ENCODE peak calls at places on chromosomes 1 and 21, in seven cellular contexts. Q is endothelial cell of umbilical vein, O is GM23338, K is HCT116, P is esophagus muscularis mucosa, G is sigmoid colon, E is K562. I is an unnamed sample.

GRCh38 chr1:176515310-176515709 is 52.3 kb downstream of the PAPPA2 start:
- DNase-seq in Q (no peak), O (no peak), K (no peak), P (no peak), G (no peak), E (no peak), I (no peak)

GRCh38 chr1:197696372-197696771 is 78.9 kb downstream of the DENND1B start:
- DNase-seq in Q (peak; percentile 26), O (no peak), K (no peak), P (no peak), G (no peak), E (no peak), I (no peak)

GRCh38 chr1:90434460-90434859 is 282.6 kb downstream of the BARHL2 start:
- DNase-seq in Q (peak; percentile 2), O (peak; percentile 49), K (peak; percentile 13), P (no peak), G (no peak), E (peak; percentile 10), I (no peak)

GRCh38 chr1:28064064-28064463 is 24.3 kb downstream of the EYA3 start:
- DNase-seq in Q (peak; percentile 72), O (no peak), K (no peak), P (no peak), G (no peak), E (no peak), I (no peak)

GRCh38 chr1:9723926-9724325 is 72.4 kb downstream of the PIK3CD start:
- DNase-seq in Q (no peak), O (no peak), K (no peak), P (no peak), G (no peak), E (no peak), I (peak; percentile 41)

GRCh38 chr1:117672756-117673155 is 66.9 kb downstream of the TENT5C start:
- DNase-seq in Q (no peak), O (no peak), K (no peak), P (no peak), G (no peak), E (no peak), I (no peak)

GRCh38 chr1:115714572-115715141 is 53.9 kb downstream of the CASQ2 start:
- DNase-seq in Q (no peak), O (peak; percentile 45), K (no peak), P (no peak), G (no peak), E (no peak), I (no peak)

GRCh38 chr21:17386498-17386897 is 126.3 kb upstream of the CXADR start:
- DNase-seq in Q (no peak), O (peak; percentile 39), K (no peak), P (no peak), G (no peak), E (no peak), I (no peak)

GRCh38 chr1:180841460-180841859 is 71.2 kb upstream of the KIAA1614 start:
- DNase-seq in Q (no peak), O (no peak), K (no peak), P (no peak), G (no peak), E (no peak), I (no peak)

GRCh38 chr1:171219751-171220385 is 28.4 kb upstream of the FMO1 start:
- DNase-seq in Q (no peak), O (peak; percentile 99), K (no peak), P (no peak), G (no peak), E (no peak), I (no peak)

GRCh38 chr1:29162476-29163138 is 19.1 kb downstream of the SRSF4 start:
- DNase-seq in Q (no peak), O (no peak), K (no peak), P (no peak), G (no peak), E (no peak), I (no peak)
- TF ChIP-seq POLR2AphosphoS5 in Q (no peak), O (no peak), K (no peak), P (no peak), G (no peak), E (no peak), I (no peak)

DNA sequence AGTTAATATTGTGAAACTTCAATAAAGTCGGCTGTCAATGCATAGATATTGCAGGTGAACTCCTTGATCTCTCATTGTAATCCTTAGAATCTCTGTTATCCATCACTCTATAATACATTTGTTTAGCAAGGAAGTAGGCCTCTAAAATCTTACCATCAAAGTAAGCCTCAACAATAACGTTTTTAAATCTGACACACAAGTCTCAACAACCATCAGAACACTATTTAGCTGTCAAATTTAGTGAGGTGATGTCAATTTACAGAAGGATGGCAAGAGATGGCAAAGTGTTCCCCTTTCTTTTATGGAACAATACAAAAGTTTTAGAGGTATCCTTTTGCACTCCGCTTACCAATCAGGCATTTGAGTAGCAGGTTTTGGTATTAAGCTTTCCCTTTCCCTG is 67.6 kb downstream of the RWDD3 start:
- DNase-seq in Q (no peak), O (no peak), K (no peak), P (no peak), G (no peak), E (no peak), I (no peak)
- H3K27ac ChIP-seq in Q (no peak overlapping the region), O (no peak overlapping the region), K (no peak overlapping the region), P (no peak overlapping the region), G (no peak overlapping the region), E (no peak overlapping the region), I (no peak overlapping the region)

DNA sequence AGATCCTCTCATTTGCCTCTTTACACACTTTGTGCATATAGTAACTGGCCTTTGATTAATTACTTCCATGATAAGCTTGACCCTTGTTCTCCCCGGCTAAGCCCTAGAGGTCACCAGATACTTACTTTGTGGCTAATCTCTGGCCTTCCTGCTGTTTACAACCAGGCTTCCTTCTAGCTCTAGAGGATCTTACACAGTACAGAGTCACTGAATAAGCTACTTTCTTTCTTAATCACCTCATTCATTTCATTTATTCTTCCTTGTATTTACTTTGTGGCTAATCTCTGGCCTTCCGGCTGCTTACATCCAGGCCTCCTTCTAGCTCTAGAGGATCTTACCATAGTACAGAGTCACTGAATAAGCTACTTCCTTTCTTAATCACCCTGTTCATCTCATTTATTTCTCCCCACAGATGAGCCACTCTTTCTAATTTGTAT is 144.3 kb upstream of the C1orf21 start:
- DNase-seq in Q (peak; percentile 69), O (peak; percentile 50), K (no peak), P (no peak), G (no peak), E (no peak), I (no peak)
- TF ChIP-seq CTCF in Q (no peak), O (peak; percentile 51), K (no peak), P (peak; percentile 23), G (no peak), E (no peak), I (no peak)

GRCh38 chr1:114581335-114582287 is at the start of gene BCAS2:
- DNase-seq in Q (peak; percentile 98), O (peak; percentile 98), K (peak; percentile 98), P (peak; percentile 99), G (peak; percentile 99), E (peak; percentile 92), I (peak; percentile 13)
- TF ChIP-seq POLR2AphosphoS5 in Q (peak; percentile 87), O (peak; percentile 92), K (peak; percentile 99), P (peak; percentile 99), G (peak; percentile 97), E (peak; percentile 98), I (peak; percentile 97)

GRCh38 chr1:175250027-175250426 is 57.5 kb upstream of the KIAA0040 start:
- DNase-seq in Q (no peak), O (no peak), K (no peak), P (peak; percentile 89), G (peak; percentile 81), E (no peak), I (no peak)
- H3K27ac ChIP-seq in Q (no peak overlapping the region), O (no peak overlapping the region), K (no peak overlapping the region), P (no peak overlapping the region), G (peak overlapping the region; percentile 46), E (no peak overlapping the region), I (no peak overlapping the region)

GRCh38 chr1:181971424-181971823 is 90.1 kb downstream of the ZNF648 start:
- DNase-seq in Q (no peak), O (no peak), K (no peak), P (no peak), G (no peak), E (no peak), I (no peak)
- TF ChIP-seq CTCF in Q (no peak), O (no peak), K (no peak), P (no peak), G (no peak), E (no peak), I (no peak)

I was measured in upper lobe of left lung.